ENCODE peak calls at places on chromosomes 6 and 20, in four cellular contexts. O is A172, Y is GM18507, I is anterior cingulate cortex. L is an unnamed sample.

GRCh38 chr6:148313483-148313882 is 29.2 kb upstream of the SASH1 start:
- DNase-seq in I (no peak), Y (no peak), O (no peak), L (no peak)

GRCh38 chr6:15817100-15817499 is 154.3 kb upstream of the DTNBP1 start:
- DNase-seq in O (no peak), I (no peak), Y (no peak), L (no peak)

GRCh38 chr6:41483943-41484342 is 62.2 kb upstream of the FOXP4 start:
- DNase-seq in Y (no peak), O (no peak), I (no peak), L (no peak)

GRCh38 chr6:129120856-129121255 is 237.9 kb downstream of the LAMA2 start:
- DNase-seq in Y (no peak), I (no peak), O (no peak), L (peak; percentile 3)

GRCh38 chr20:33539129-33539528 is 49.2 kb downstream of the CBFA2T2 start:
- DNase-seq in I (no peak), Y (no peak), O (no peak), L (peak; percentile 11)

GRCh38 chr6:149863596-149863845 is 638 bp downstream of the LRP11 start:
- DNase-seq in Y (no peak), I (no peak), O (no peak), L (no peak)

GRCh38 chr6:129938242-129939020 is 77.3 kb upstream of the TMEM244 start:
- DNase-seq in Y (no peak), O (no peak), I (no peak), L (no peak)

GRCh38 chr6:27081931-27082330 is 165.6 kb upstream of the PRSS16 start:
- DNase-seq in I (no peak), Y (no peak), O (no peak), L (no peak)

GRCh38 chr6:113184291-113184690 is 672.9 kb upstream of the MARCKS start:
- DNase-seq in O (peak; percentile 57), Y (no peak), I (no peak), L (peak; percentile 8)

GRCh38 chr6:162343196-162343901 is 384.2 kb downstream of the PRKN start:
- DNase-seq in Y (no peak), O (no peak), I (no peak), L (peak; percentile 6)

GRCh38 chr6:118551673-118552063 is 3.6 kb downstream of the PLN start:
- DNase-seq in I (no peak), Y (no peak), O (no peak), L (no peak)

GRCh38 chr6:5490495-5491069 is 229.3 kb downstream of the FARS2 start:
- DNase-seq in Y (no peak), O (no peak), I (no peak), L (no peak)

GRCh38 chr6:38191418-38191817 is 371.9 kb downstream of the ZFAND3 start:
- DNase-seq in O (no peak), I (no peak), Y (no peak), L (no peak)

GRCh38 chr6:138107752-138108592 is 753 bp upstream of the PERP start:
- DNase-seq in O (no peak), Y (no peak), I (no peak), L (no peak)

GRCh38 chr20:8067082-8067481 is 47.5 kb upstream of the TMX4 start:
- DNase-seq in Y (no peak), I (no peak), O (no peak), L (no peak)

GRCh38 chr6:157541618-157542404 is 160.8 kb downstream of the ZDHHC14 start:
- DNase-seq in O (no peak), Y (no peak), I (no peak), L (no peak)

GRCh38 chr6:80605165-80605989 is 498.9 kb downstream of the BCKDHB start:
- DNase-seq in I (no peak), O (peak; percentile 51), Y (no peak), L (peak; percentile 9)

GRCh38 chr6:133408543-133408942 is 167.4 kb downstream of the EYA4 start:
- DNase-seq in Y (no peak), O (no peak), I (no peak), L (peak; percentile 8)

GRCh38 chr6:81614292-81614691 is 138.2 kb downstream of the TENT5A start:
- DNase-seq in Y (no peak), I (no peak), O (peak; percentile 41), L (peak; percentile 7)

GRCh38 chr6:79609225-79609595 is 21.9 kb upstream of the SH3BGRL2 start:
- DNase-seq in Y (no peak), I (no peak), O (no peak), L (no peak)

GRCh38 chr20:17530153-17530552 is 1.0 kb downstream of the BFSP1 start:
- DNase-seq in Y (no peak), O (no peak), I (no peak), L (no peak)

GRCh38 chr6:7707787-7708186 is 18.1 kb upstream of the BMP6 start:
- DNase-seq in I (no peak), Y (no peak), O (no peak), L (no peak)

GRCh38 chr6:41675992-41676391 is 37.7 kb downstream of the MDFI start:
- DNase-seq in Y (no peak), O (no peak), I (no peak), L (no peak)

GRCh38 chr6:82568290-82568993 is 204.8 kb downstream of the TPBG start:
- DNase-seq in Y (no peak), I (peak; percentile 3), O (no peak), L (no peak)

GRCh38 chr6:153207617-153208016 is 76.5 kb upstream of the RGS17 start:
- DNase-seq in Y (no peak), O (no peak), I (no peak), L (no peak)

GRCh38 chr6:89984926-89985743 is 90.9 kb downstream of the GJA10 start:
- DNase-seq in I (peak; percentile 68), O (peak; percentile 46), Y (no peak), L (peak; percentile 77)

GRCh38 chr20:63434599-63435378 is 37.7 kb downstream of the KCNQ2 start:
- DNase-seq in I (peak; percentile 59), O (peak; percentile 85), Y (peak; percentile 69), L (peak; percentile 76)

GRCh38 chr20:43744121-43744520 is 17.3 kb upstream of the GTSF1L start:
- DNase-seq in I (no peak), Y (no peak), O (peak; percentile 55), L (peak; percentile 33)

GRCh38 chr6:28104392-28105250 is 19.8 kb upstream of the ZSCAN16 start:
- DNase-seq in Y (peak; percentile 81), I (peak; percentile 73), O (peak; percentile 71), L (peak; percentile 68)

GRCh38 chr20:51345601-51346101 is 196.9 kb downstream of the NFATC2 start:
- DNase-seq in Y (no peak), O (peak; percentile 69), I (no peak), L (no peak)

GRCh38 chr6:16380220-16380809 is 141.9 kb downstream of the GMPR start:
- DNase-seq in I (no peak), Y (no peak), O (no peak), L (no peak)

GRCh38 chr6:34322732-34323131 is 69.7 kb downstream of the NUDT3 start:
- DNase-seq in O (no peak), Y (no peak), I (no peak), L (no peak)

GRCh38 chr6:163122365-163122764 is 292.2 kb upstream of the QKI start:
- DNase-seq in I (no peak), Y (no peak), O (no peak), L (no peak)

GRCh38 chr20:59583428-59584277 is 20.7 kb upstream of the PHACTR3 start:
- DNase-seq in Y (no peak), I (peak; percentile 56), O (no peak), L (no peak)

GRCh38 chr6:109406196-109406595 is 23.9 kb upstream of the CD164 start:
- DNase-seq in O (no peak), Y (no peak), I (no peak), L (no peak)